ENCODE peak calls at places on chromosomes 11 and 22, in five cellular contexts. W is colonic mucosa, A is right lobe of liver, T is upper lobe of right lung, U is pancreas. N is an unnamed sample.

GRCh38 chr11:65711785-65712632 is at the start of gene KAT5:
- DNase-seq in W (peak; percentile 99), A (peak; percentile 98), T (peak; percentile 99), U (peak; percentile 99), N (peak; percentile 99)

GRCh38 chr11:131980878-131981668 is 610.7 kb downstream of the NTM start:
- DNase-seq in W (no peak), A (no peak), T (no peak), U (no peak), N (no peak)

GRCh38 chr11:93285430-93285829 is 45.1 kb upstream of the DEUP1 start:
- DNase-seq in W (no peak), A (no peak), T (no peak), U (no peak), N (no peak)

GRCh38 chr11:111299111-111300026 is 1.0 kb downstream of the POU2AF3 start:
- DNase-seq in W (peak; percentile 74), A (peak; percentile 92), T (peak; percentile 88), U (peak; percentile 92), N (peak; percentile 59)

GRCh38 chr11:80349986-80350385 is 909.2 kb upstream of the TENM4 start:
- DNase-seq in W (peak; percentile 45), A (no peak), T (no peak), U (no peak), N (no peak)

GRCh38 chr11:112499153-112499907 is 238.7 kb upstream of the PLET1 start:
- DNase-seq in W (no peak), A (no peak), T (no peak), U (no peak), N (no peak)

GRCh38 chr22:26576026-26576680 is 13.8 kb downstream of the TPST2 start:
- DNase-seq in W (no peak), A (no peak), T (no peak), U (no peak), N (no peak)

GRCh38 chr11:120558754-120559431 is 47.3 kb downstream of the GRIK4 start:
- DNase-seq in W (no peak), A (no peak), T (no peak), U (no peak), N (no peak)

GRCh38 chr11:122696662-122697061 is 41.1 kb downstream of the UBASH3B start:
- DNase-seq in W (no peak), A (no peak), T (no peak), U (no peak), N (no peak)

GRCh38 chr11:2209370-2209801 is 37.8 kb upstream of the TH start:
- DNase-seq in W (peak; percentile 18), A (peak; percentile 42), T (peak; percentile 59), U (peak; percentile 81), N (no peak)

GRCh38 chr22:37663521-37664140 is 5.1 kb downstream of the PDXP start:
- DNase-seq in W (no peak), A (no peak), T (no peak), U (no peak), N (no peak)

GRCh38 chr11:67345949-67346819 is 7.2 kb downstream of the POLD4 start:
- DNase-seq in W (peak; percentile 77), A (no peak), T (no peak), U (no peak), N (no peak)

GRCh38 chr11:72684236-72684912 is 10.2 kb upstream of the PDE2A start:
- DNase-seq in W (peak; percentile 60), A (no peak), T (no peak), U (peak; percentile 81), N (peak; percentile 78)

GRCh38 chr22:34761111-34761510 is 304.8 kb upstream of the ISX start:
- DNase-seq in W (no peak), A (no peak), T (no peak), U (no peak), N (no peak)

GRCh38 chr11:46541593-46542371 is 52.0 kb downstream of the AMBRA1 start:
- DNase-seq in W (peak; percentile 91), A (no peak), T (peak; percentile 89), U (peak; percentile 92), N (peak; percentile 31)

GRCh38 chr11:47977651-47978050 is 2.7 kb upstream of the PTPRJ start:
- DNase-seq in W (no peak), A (peak; percentile 64), T (no peak), U (no peak), N (no peak)

GRCh38 chr11:47980907-47981621 is 705 bp downstream of the PTPRJ start:
- DNase-seq in W (peak; percentile 60), A (peak; percentile 68), T (peak; percentile 82), U (peak; percentile 87), N (peak; percentile 35)

GRCh38 chr11:47979378-47980092 is 824 bp upstream of the PTPRJ start:
- DNase-seq in W (no peak), A (no peak), T (no peak), U (no peak), N (no peak)

GRCh38 chr11:47981667-47982404 is 1.5 kb downstream of the PTPRJ start:
- DNase-seq in W (peak; percentile 48), A (peak; percentile 67), T (no peak), U (peak; percentile 70), N (peak; percentile 31)

GRCh38 chr11:47980093-47980906 is at the start of gene PTPRJ:
- DNase-seq in W (peak; percentile 71), A (peak; percentile 84), T (peak; percentile 83), U (peak; percentile 80), N (peak; percentile 50)
- TF ChIP-seq CTCF in W (no peak), A (no peak), T (no peak), U (no peak), N (no peak)

GRCh38 chr11:47944555-47945128 is 35.7 kb upstream of the PTPRJ start:
- DNase-seq in W (no peak), A (no peak), T (no peak), U (no peak), N (no peak)
- H3K27ac ChIP-seq in W (no peak overlapping the region), A (no peak overlapping the region), T (no peak overlapping the region), U (no peak overlapping the region), N (no peak overlapping the region)

DNA sequence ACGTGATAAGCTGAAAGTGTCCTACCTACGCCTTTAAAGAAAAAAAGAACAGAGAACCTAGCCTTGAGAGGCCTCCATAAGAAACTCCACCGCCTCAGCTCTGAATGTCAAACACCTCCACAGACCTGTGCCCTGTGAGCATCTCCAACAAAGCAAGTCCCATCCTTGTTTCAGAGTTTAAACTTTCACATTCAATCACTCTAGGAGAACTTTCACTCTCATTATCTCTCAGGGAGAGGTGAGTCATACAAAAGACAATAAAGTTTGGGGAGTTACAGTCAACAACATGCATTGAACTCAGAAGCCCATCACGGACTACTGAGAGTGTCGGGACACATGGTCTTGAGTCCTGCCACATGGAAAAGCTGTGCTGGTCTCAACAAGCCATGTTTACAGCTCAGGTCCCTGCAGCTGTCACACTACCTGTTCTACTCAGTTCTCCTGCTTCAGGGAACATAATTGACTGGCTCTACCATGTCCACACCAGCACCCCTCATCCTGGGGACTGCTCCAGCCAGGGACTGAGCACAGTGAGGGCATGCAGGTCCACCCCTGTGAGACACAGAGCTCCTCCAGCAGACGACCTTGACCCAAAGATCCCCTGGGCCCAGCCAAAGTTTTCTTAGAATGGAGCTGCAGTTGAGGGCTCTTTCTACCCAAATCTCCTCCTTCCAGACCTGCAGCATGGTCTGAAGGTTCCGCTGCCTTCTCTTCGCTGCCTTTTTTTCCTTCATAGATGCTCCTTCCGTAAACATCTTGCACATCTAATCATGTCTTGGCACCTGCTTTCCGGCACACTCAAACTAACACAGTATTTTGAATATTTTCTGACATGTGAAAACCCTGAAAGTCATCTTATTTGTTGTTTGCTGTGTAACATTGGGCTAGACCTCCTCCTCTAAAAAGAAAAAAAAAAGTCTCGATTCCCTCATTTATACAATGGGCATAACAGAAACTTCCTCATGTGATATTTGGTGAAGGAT is 114.9 kb downstream of the ETS1 start:
- DNase-seq in W (no peak), A (no peak), T (no peak), U (no peak), N (no peak)
- H3K4me1 ChIP-seq in W (peaks cover 40% of the 10 kb centered on the region), A (no peaks in the 10 kb centered on the region), T (peaks cover 87% of the 10 kb centered on the region), U (peaks cover 6% of the 10 kb centered on the region), N (peaks cover 100% of the 10 kb centered on the region)

DNA sequence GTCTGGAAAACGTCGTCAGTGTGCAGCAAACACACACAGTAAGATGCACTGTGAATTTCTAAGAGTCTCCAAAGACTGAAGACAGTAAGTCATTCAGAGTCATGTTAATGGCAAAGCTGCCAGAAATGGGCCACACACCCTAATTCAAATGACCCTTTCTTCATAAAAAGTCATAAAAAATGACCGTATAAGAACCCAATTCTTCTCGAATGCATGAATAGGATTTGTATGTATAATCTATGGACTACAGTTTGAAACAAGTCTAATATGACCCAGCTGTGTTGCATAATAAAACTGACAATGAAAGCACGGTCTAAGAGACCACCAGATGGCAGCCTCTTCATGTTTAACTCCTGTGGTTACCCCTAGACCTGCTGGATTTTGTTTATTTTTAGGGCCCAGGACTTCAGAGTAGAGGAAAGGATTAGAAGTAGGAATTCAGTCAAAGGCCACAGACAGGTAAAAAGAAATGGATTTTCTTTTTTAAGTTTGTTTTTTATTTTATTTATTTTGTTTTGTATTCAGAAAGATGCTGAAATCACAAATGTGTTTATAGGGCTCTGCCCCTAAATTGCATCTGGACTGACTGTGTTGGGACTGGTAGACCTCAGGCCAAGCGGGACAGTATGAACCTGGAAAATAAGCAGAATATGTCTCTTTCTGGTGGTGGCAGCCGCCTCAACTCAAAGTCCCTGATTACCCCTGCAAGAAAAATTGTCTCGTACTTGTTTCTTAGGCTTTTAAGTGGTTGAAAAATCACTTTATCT is 32.1 kb upstream of the SLC5A12 start:
- DNase-seq in W (peak; percentile 39), A (peak; percentile 50), T (no peak), U (no peak), N (no peak)
- TF ChIP-seq CTCF in W (peak; percentile 53), A (peak; percentile 89), T (peak; percentile 63), U (peak; percentile 42), N (peak; percentile 74)